ENCODE peak calls at places on chromosomes 16 and 17, in ten cellular contexts. Y, D, L, B, R, N, Z, J, V and S are unnamed samples.
A peak's percentile ranks its signal among the peaks of the same experiment; 100 is the strongest.

GRCh38 chr17:34542700-34543336 is 36.6 kb upstream of the TMEM132E start:
- DNase-seq in Y (no peak), J (peak; percentile 28), D (peak; percentile 40), Z (no peak), L (peak; percentile 52), B (peak; percentile 25), N (peak; percentile 32), R (peak; percentile 32), V (no peak), S (no peak)

GRCh38 chr16:72824761-72825160 is 223.2 kb downstream of the ZFHX3 start:
- DNase-seq in D (no peak), Y (no peak), R (no peak), J (no peak), V (no peak), L (no peak), N (no peak), B (no peak), Z (no peak), S (no peak)

GRCh38 chr17:39150795-39151679 is at the start of gene PLXDC1:
- DNase-seq in N (no peak), B (no peak), D (no peak), Z (no peak), J (no peak), L (no peak), R (no peak), Y (no peak), V (peak; percentile 40), S (no peak)

GRCh38 chr16:53912155-53912554 is 208.2 kb downstream of the FTO start:
- DNase-seq in V (no peak), L (no peak), J (no peak), N (no peak), Z (no peak), R (no peak), B (no peak), Y (no peak), D (no peak), S (no peak)

GRCh38 chr17:37885136-37885535 is 39.1 kb upstream of the TBC1D3K start:
- DNase-seq in Z (no peak), L (no peak), B (no peak), J (no peak), Y (no peak), D (no peak), R (no peak), N (no peak), V (no peak), S (no peak)

GRCh38 chr17:5793899-5794298 is 209.6 kb upstream of the NLRP1 start:
- DNase-seq in L (no peak), V (no peak), B (no peak), R (peak; percentile 57), J (no peak), D (no peak), Y (no peak), Z (no peak), N (peak; percentile 54), S (no peak)

GRCh38 chr16:11677451-11677951 is 9.2 kb downstream of the SNN start:
- DNase-seq in J (no peak), V (no peak), L (no peak), Y (no peak), B (no peak), Z (no peak), D (no peak), R (no peak), N (no peak), S (no peak)

GRCh38 chr17:12928736-12929135 is 89.1 kb downstream of the ELAC2 start:
- DNase-seq in J (no peak), L (no peak), D (no peak), B (no peak), Z (no peak), V (no peak), N (peak; percentile 9), R (peak; percentile 5), Y (no peak), S (no peak)

GRCh38 chr17:1744551-1745512 is 2.2 kb downstream of the SERPINF2 start:
- DNase-seq in D (no peak), J (no peak), V (no peak), B (no peak), R (no peak), N (no peak), Y (no peak), Z (no peak), L (no peak), S (no peak)

GRCh38 chr17:1745513-1746020 is 2.9 kb downstream of the SERPINF2 start:
- DNase-seq in V (no peak), Z (no peak), J (no peak), R (no peak), N (no peak), D (no peak), B (no peak), Y (no peak), L (no peak), S (no peak)

GRCh38 chr17:1742371-1743093 is at the start of gene SERPINF2:
- DNase-seq in D (no peak), Z (no peak), N (no peak), R (no peak), J (no peak), B (no peak), V (no peak), Y (no peak), L (no peak), S (no peak)

GRCh38 chr17:1746975-1747543 is 4.4 kb downstream of the SERPINF2 start:
- DNase-seq in N (no peak), R (no peak), Y (no peak), B (peak; percentile 77), D (no peak), J (no peak), Z (no peak), V (no peak), L (no peak), S (no peak)

GRCh38 chr17:1743094-1743452 is 402 bp downstream of the SERPINF2 start:
- DNase-seq in Z (no peak), Y (no peak), V (no peak), N (no peak), R (no peak), D (no peak), L (no peak), J (no peak), B (no peak), S (no peak)
- H3K4me3 ChIP-seq in Z (no peak overlapping the region), Y (no peak overlapping the region), V (no peak overlapping the region), N (no peak overlapping the region), R (no peak overlapping the region), D (no peak overlapping the region), L (no peak overlapping the region), J (no peak overlapping the region), B (no peak overlapping the region), S (peak overlapping the region; percentile 8)

DNA sequence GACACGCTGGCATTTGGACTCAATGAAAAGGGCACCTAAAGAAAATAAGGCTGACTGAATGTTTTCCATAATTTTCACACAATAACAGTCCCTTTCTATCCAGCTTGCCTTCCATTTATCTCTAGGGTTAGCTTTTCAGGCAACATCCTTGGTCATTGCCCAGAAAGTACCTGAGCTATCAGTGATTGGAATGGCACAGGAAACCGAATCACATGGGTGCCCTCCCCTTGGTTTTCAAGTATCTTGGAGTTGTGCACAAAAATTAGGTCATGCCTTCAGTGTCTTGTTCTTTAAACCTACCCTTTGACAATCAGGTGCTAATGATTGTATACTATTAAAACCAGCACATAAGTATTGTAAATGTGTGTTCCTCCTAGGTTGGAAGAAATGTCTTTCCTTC is 3.3 kb upstream of the VPS4A start:
- DNase-seq in Z (no peak), L (no peak), N (no peak), J (no peak), R (no peak), V (no peak), B (no peak), Y (no peak), D (no peak), S (no peak)
- H3K4me3 ChIP-seq in Z (no peak overlapping the region), L (no peak overlapping the region), N (no peak overlapping the region), J (no peak overlapping the region), R (no peak overlapping the region), V (no peak overlapping the region), B (no peak overlapping the region), Y (no peak overlapping the region), D (no peak overlapping the region), S (no peak overlapping the region)

GRCh38 chr16:89575247-89576172 is at the start of gene CPNE7:
- DNase-seq in R (no peak), L (peak; percentile 30), Z (no peak), B (no peak), J (no peak), Y (no peak), V (no peak), N (no peak), D (peak; percentile 60), S (no peak)

GRCh38 chr16:89573826-89574680 is 1.5 kb upstream of the CPNE7 start:
- DNase-seq in L (peak; percentile 54), Y (no peak), J (no peak), V (no peak), R (no peak), B (no peak), N (no peak), D (no peak), Z (no peak), S (no peak)

GRCh38 chr16:89574681-89575246 is 794 bp upstream of the CPNE7 start:
- DNase-seq in D (peak; percentile 92), R (peak; percentile 71), Y (no peak), L (peak; percentile 11), V (peak; percentile 51), B (peak; percentile 72), J (no peak), Z (no peak), N (peak; percentile 81), S (no peak)

GRCh38 chr16:89577055-89577759 is 1.6 kb downstream of the CPNE7 start:
- DNase-seq in R (no peak), V (no peak), L (no peak), Z (no peak), Y (no peak), D (no peak), B (no peak), N (peak; percentile 36), J (no peak), S (no peak)

DNA sequence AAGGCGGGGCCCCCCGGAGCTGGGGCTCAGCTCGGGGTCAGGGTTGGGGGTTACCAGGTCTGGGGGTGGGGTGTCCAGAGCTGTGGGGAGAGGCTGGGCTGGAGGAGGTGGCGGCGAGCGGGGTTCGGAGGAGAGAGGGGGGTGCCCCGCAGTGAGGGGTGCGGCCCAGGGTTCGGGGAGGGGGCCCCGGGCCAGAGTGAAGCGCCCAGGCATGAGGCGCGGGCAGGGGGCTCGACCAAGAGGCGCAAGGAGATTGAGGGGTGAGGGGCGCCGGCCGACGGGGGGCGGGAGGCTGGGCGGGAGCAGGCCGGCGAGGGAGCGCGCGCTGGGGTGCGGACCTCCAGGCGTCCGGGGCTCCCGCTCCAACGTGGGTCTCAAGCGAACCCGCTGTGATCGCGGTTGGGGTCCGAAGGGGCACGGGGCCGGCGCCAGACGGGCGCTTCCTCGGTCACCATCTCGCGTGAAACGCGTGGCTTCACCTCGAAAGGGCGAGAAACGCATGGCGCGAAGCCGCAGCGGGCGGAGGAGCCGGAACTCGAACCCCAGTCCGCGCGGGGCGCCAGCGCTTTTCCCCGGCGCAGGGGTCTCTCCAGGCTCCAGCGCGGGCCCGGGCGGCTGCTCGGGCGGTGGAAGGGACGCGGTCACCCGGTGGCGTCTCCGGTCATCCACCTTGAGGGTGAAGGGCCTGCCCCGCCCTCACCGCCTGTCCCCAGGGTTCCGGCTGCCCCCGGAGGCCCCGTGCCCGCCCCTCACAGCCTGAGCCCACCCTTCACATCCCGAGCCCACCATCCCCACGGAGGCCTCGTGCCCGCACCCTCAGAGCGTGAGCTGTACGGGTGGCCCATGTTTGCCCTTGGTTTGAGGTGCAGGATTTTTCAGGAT is 856 bp downstream of the CPNE7 start:
- DNase-seq in R (no peak), J (no peak), N (no peak), Y (no peak), D (no peak), L (peak; percentile 11), V (no peak), B (no peak), Z (no peak), S (no peak)
- H3K4me3 ChIP-seq in R (peak overlapping the region; percentile 31), J (peak overlapping the region; percentile 50), N (peak overlapping the region; percentile 71), Y (peak overlapping the region; percentile 58), D (peak overlapping the region; percentile 73), L (peak overlapping the region; percentile 44), V (no peak overlapping the region), B (no peak overlapping the region), Z (peak overlapping the region; percentile 77), S (peak overlapping the region; percentile 72)

GRCh38 chr16:90022209-90023077 is 3.2 kb upstream of the DBNDD1 start:
- DNase-seq in D (peak; percentile 90), Z (peak; percentile 53), R (peak; percentile 89), N (peak; percentile 85), L (peak; percentile 97), J (peak; percentile 85), B (peak; percentile 93), V (peak; percentile 95), Y (no peak), S (peak; percentile 33)
- H3K4me3 ChIP-seq in D (peak overlapping the region; percentile 76), Z (peak overlapping the region; percentile 75), R (peak overlapping the region; percentile 78), N (peak overlapping the region; percentile 78), L (peak overlapping the region; percentile 88), J (peak overlapping the region; percentile 93), B (peak overlapping the region; percentile 76), V (peak overlapping the region; percentile 78), Y (peak overlapping the region; percentile 81), S (peak overlapping the region; percentile 76)